ENCODE peak calls at places on chromosomes 13 and 19, in seven cellular contexts. One of them, this sample, is unnamed.

GRCh38 chr19:17648786-17649185 is 39.4 kb downstream of the UNC13A start:
- DNase-seq in tibial nerve: no peak
- DNase-seq in heart right ventricle: no peak
- DNase-seq in tibial artery: no peak
- DNase-seq in transverse colon: no peak
- DNase-seq in lower lobe of right lung: peak
- DNase-seq in heart left ventricle: no peak
- DNase-seq in this sample: no peak

GRCh38 chr13:102948006-102948405 is 102.2 kb downstream of the ERCC5 start:
- DNase-seq in tibial nerve: no peak
- DNase-seq in heart right ventricle: no peak
- DNase-seq in tibial artery: no peak
- DNase-seq in transverse colon: no peak
- DNase-seq in lower lobe of right lung: no peak
- DNase-seq in heart left ventricle: no peak
- DNase-seq in this sample: no peak

GRCh38 chr19:1122972-1123363 is 19.2 kb downstream of the GPX4 start:
- DNase-seq in tibial nerve: no peak
- DNase-seq in heart right ventricle: peak
- DNase-seq in tibial artery: no peak
- DNase-seq in transverse colon: peak
- DNase-seq in lower lobe of right lung: peak
- DNase-seq in heart left ventricle: no peak
- DNase-seq in this sample: peak

GRCh38 chr19:4096049-4096892 is 27.7 kb downstream of the MAP2K2 start:
- DNase-seq in tibial nerve: no peak
- DNase-seq in heart right ventricle: no peak
- DNase-seq in tibial artery: no peak
- DNase-seq in transverse colon: peak
- DNase-seq in lower lobe of right lung: no peak
- DNase-seq in heart left ventricle: no peak
- DNase-seq in this sample: no peak

GRCh38 chr19:2495130-2495641 is 19.3 kb downstream of the GADD45B start:
- DNase-seq in tibial nerve: peak
- DNase-seq in heart right ventricle: peak
- DNase-seq in tibial artery: peak
- DNase-seq in transverse colon: peak
- DNase-seq in lower lobe of right lung: peak
- DNase-seq in heart left ventricle: peak
- DNase-seq in this sample: peak

GRCh38 chr13:59094149-59094548 is 1069.6 kb downstream of the DIAPH3 start:
- DNase-seq in tibial nerve: no peak
- DNase-seq in heart right ventricle: no peak
- DNase-seq in tibial artery: no peak
- DNase-seq in transverse colon: no peak
- DNase-seq in lower lobe of right lung: no peak
- DNase-seq in heart left ventricle: no peak
- DNase-seq in this sample: no peak

GRCh38 chr19:4969292-4969771 is 419 bp downstream of the KDM4B start:
- DNase-seq in tibial nerve: no peak
- DNase-seq in heart right ventricle: no peak
- DNase-seq in tibial artery: no peak
- DNase-seq in transverse colon: no peak
- DNase-seq in lower lobe of right lung: no peak
- DNase-seq in heart left ventricle: no peak
- DNase-seq in this sample: no peak

GRCh38 chr19:40521276-40521675 is 54.5 kb downstream of the SPTBN4 start:
- DNase-seq in tibial nerve: no peak
- DNase-seq in heart right ventricle: no peak
- DNase-seq in tibial artery: no peak
- DNase-seq in transverse colon: no peak
- DNase-seq in lower lobe of right lung: no peak
- DNase-seq in heart left ventricle: no peak
- DNase-seq in this sample: peak

GRCh38 chr13:23656637-23657036 is 86.4 kb downstream of the TNFRSF19 start:
- DNase-seq in tibial nerve: no peak
- DNase-seq in heart right ventricle: no peak
- DNase-seq in tibial artery: no peak
- DNase-seq in transverse colon: no peak
- DNase-seq in lower lobe of right lung: no peak
- DNase-seq in heart left ventricle: peak
- DNase-seq in this sample: peak

GRCh38 chr13:85386424-85386823 is 412.8 kb downstream of the SLITRK6 start:
- DNase-seq in tibial nerve: no peak
- DNase-seq in heart right ventricle: no peak
- DNase-seq in tibial artery: no peak
- DNase-seq in transverse colon: no peak
- DNase-seq in lower lobe of right lung: no peak
- DNase-seq in heart left ventricle: no peak
- DNase-seq in this sample: peak

GRCh38 chr19:31315621-31316011 is 33.6 kb downstream of the TSHZ3 start:
- DNase-seq in tibial nerve: no peak
- DNase-seq in heart right ventricle: no peak
- DNase-seq in tibial artery: no peak
- DNase-seq in transverse colon: no peak
- DNase-seq in lower lobe of right lung: no peak
- DNase-seq in heart left ventricle: no peak
- DNase-seq in this sample: no peak

GRCh38 chr19:31317542-31317941 is 31.7 kb downstream of the TSHZ3 start:
- DNase-seq in tibial nerve: no peak
- DNase-seq in heart right ventricle: no peak
- DNase-seq in tibial artery: no peak
- DNase-seq in transverse colon: no peak
- DNase-seq in lower lobe of right lung: no peak
- DNase-seq in heart left ventricle: no peak
- DNase-seq in this sample: no peak

GRCh38 chr19:31318790-31319189 is 30.4 kb downstream of the TSHZ3 start:
- DNase-seq in tibial nerve: no peak
- DNase-seq in heart right ventricle: no peak
- DNase-seq in tibial artery: no peak
- DNase-seq in transverse colon: no peak
- DNase-seq in lower lobe of right lung: no peak
- DNase-seq in heart left ventricle: no peak
- DNase-seq in this sample: no peak

GRCh38 chr19:31316201-31316951 is 32.9 kb downstream of the TSHZ3 start:
- DNase-seq in tibial nerve: no peak
- DNase-seq in heart right ventricle: no peak
- DNase-seq in tibial artery: peak
- DNase-seq in transverse colon: peak
- DNase-seq in lower lobe of right lung: no peak
- DNase-seq in heart left ventricle: no peak
- DNase-seq in this sample: peak

GRCh38 chr19:31317098-31317497 is 32.1 kb downstream of the TSHZ3 start:
- DNase-seq in tibial nerve: no peak
- DNase-seq in heart right ventricle: no peak
- DNase-seq in tibial artery: no peak
- DNase-seq in transverse colon: no peak
- DNase-seq in lower lobe of right lung: no peak
- DNase-seq in heart left ventricle: no peak
- DNase-seq in this sample: no peak
- H3K27ac ChIP-seq in tibial nerve: no peak
- H3K27ac ChIP-seq in heart right ventricle: peak
- H3K27ac ChIP-seq in tibial artery: no peak
- H3K27ac ChIP-seq in transverse colon: no peak
- H3K27ac ChIP-seq in lower lobe of right lung: no peak
- H3K27ac ChIP-seq in heart left ventricle: peak
- H3K27ac ChIP-seq in this sample: no peak

GRCh38 chr13:42001580-42001979 is 40.7 kb upstream of the VWA8 start:
- DNase-seq in tibial nerve: no peak
- DNase-seq in heart right ventricle: no peak
- DNase-seq in tibial artery: no peak
- DNase-seq in transverse colon: no peak
- DNase-seq in lower lobe of right lung: no peak
- DNase-seq in heart left ventricle: no peak
- DNase-seq in this sample: peak
- H3K27ac ChIP-seq in tibial nerve: no peak
- H3K27ac ChIP-seq in heart right ventricle: no peak
- H3K27ac ChIP-seq in tibial artery: no peak
- H3K27ac ChIP-seq in transverse colon: no peak
- H3K27ac ChIP-seq in lower lobe of right lung: no peak
- H3K27ac ChIP-seq in heart left ventricle: no peak
- H3K27ac ChIP-seq in this sample: peak

DNA sequence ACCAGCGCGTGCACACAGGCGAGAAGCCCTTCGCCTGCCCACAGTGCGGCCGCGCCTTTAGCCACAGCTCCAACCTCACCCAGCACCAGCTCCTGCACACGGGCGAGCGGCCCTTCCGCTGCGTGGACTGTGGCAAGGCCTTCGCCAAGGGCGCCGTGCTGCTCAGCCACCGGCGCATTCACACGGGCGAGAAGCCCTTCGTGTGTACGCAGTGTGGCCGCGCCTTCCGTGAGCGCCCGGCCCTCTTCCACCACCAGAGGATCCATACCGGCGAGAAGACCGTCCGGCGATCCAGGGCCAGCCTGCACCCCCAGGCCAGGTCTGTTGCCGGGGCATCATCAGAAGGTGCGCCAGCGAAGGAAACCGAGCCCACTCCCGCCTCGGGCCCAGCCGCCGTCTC is 4.4 kb upstream of the ZNF446 start:
- DNase-seq in tibial nerve: no peak
- DNase-seq in heart right ventricle: no peak
- DNase-seq in tibial artery: no peak
- DNase-seq in transverse colon: no peak
- DNase-seq in lower lobe of right lung: no peak
- DNase-seq in heart left ventricle: no peak
- DNase-seq in this sample: no peak
- H3K27ac ChIP-seq in tibial nerve: no peak
- H3K27ac ChIP-seq in heart right ventricle: no peak
- H3K27ac ChIP-seq in tibial artery: no peak
- H3K27ac ChIP-seq in transverse colon: no peak
- H3K27ac ChIP-seq in lower lobe of right lung: no peak
- H3K27ac ChIP-seq in heart left ventricle: no peak
- H3K27ac ChIP-seq in this sample: no peak

GRCh38 chr19:19549804-19550453 is 11.9 kb downstream of the CILP2 start:
- DNase-seq in tibial nerve: no peak
- DNase-seq in heart right ventricle: no peak
- DNase-seq in tibial artery: no peak
- DNase-seq in transverse colon: no peak
- DNase-seq in lower lobe of right lung: no peak
- DNase-seq in heart left ventricle: no peak
- DNase-seq in this sample: no peak
- H3K27ac ChIP-seq in tibial nerve: no peak
- H3K27ac ChIP-seq in heart right ventricle: no peak
- H3K27ac ChIP-seq in tibial artery: no peak
- H3K27ac ChIP-seq in transverse colon: no peak
- H3K27ac ChIP-seq in lower lobe of right lung: no peak
- H3K27ac ChIP-seq in heart left ventricle: no peak
- H3K27ac ChIP-seq in this sample: no peak

GRCh38 chr19:51364200-51365106 is 1.7 kb downstream of the ETFB start:
- DNase-seq in tibial nerve: no peak
- DNase-seq in heart right ventricle: no peak
- DNase-seq in tibial artery: no peak
- DNase-seq in transverse colon: no peak
- DNase-seq in lower lobe of right lung: no peak
- DNase-seq in heart left ventricle: no peak
- DNase-seq in this sample: no peak
- H3K27ac ChIP-seq in tibial nerve: no peak
- H3K27ac ChIP-seq in heart right ventricle: peak
- H3K27ac ChIP-seq in tibial artery: peak
- H3K27ac ChIP-seq in transverse colon: peak
- H3K27ac ChIP-seq in lower lobe of right lung: peak
- H3K27ac ChIP-seq in heart left ventricle: no peak
- H3K27ac ChIP-seq in this sample: no peak

DNA sequence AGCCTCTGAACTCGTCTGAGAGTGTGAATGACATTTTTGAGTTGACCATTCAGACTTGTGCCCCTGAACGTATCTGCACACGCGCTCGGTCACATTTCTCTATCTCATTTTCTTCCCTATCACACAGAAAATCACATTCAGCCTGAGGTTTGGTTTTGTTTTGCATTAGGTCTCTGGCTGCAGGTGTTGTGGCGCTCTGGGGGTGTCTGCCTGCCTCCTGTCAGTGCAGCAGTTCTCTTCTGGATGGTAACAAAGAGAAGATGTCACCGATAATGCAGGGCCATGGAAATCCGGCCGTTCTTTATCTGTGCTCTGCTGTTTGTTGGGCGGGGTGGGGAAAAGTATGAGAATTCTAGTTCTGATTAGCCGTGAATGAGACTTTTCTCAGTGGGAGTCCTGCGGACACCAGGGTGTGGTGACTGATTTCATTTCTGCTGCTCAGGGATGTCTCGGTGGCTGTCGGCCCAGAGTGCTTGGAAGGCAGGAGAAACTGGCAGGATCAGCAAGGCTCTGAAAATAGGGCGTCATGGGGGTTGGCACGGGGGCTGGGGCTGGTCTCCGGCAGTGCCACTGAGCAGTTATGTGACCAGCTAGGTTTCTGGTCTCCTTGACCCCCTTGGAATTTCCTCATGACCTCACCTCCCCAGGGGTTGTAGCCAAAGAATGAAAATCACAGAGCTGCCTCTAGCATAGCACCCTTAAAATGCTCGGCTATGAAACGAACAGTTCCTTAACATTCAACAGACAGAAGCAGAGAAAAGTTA is 5.1 kb downstream of the RNF113B start:
- DNase-seq in tibial nerve: peak
- DNase-seq in heart right ventricle: peak
- DNase-seq in tibial artery: peak
- DNase-seq in transverse colon: no peak
- DNase-seq in lower lobe of right lung: no peak
- DNase-seq in heart left ventricle: peak
- DNase-seq in this sample: peak
- H3K27ac ChIP-seq in tibial nerve: no peak
- H3K27ac ChIP-seq in heart right ventricle: peak
- H3K27ac ChIP-seq in tibial artery: peak
- H3K27ac ChIP-seq in transverse colon: peak
- H3K27ac ChIP-seq in lower lobe of right lung: peak
- H3K27ac ChIP-seq in heart left ventricle: peak
- H3K27ac ChIP-seq in this sample: peak

GRCh38 chr13:30882996-30883766 is 22.9 kb upstream of the MEDAG start:
- DNase-seq in tibial nerve: no peak
- DNase-seq in heart right ventricle: no peak
- DNase-seq in tibial artery: no peak
- DNase-seq in transverse colon: no peak
- DNase-seq in lower lobe of right lung: no peak
- DNase-seq in heart left ventricle: no peak
- DNase-seq in this sample: no peak

GRCh38 chr13:30880756-30881155 is 25.3 kb upstream of the MEDAG start:
- DNase-seq in tibial nerve: no peak
- DNase-seq in heart right ventricle: no peak
- DNase-seq in tibial artery: peak
- DNase-seq in transverse colon: no peak
- DNase-seq in lower lobe of right lung: no peak
- DNase-seq in heart left ventricle: no peak
- DNase-seq in this sample: no peak

GRCh38 chr13:30881191-30881651 is 24.9 kb upstream of the MEDAG start:
- DNase-seq in tibial nerve: no peak
- DNase-seq in heart right ventricle: peak
- DNase-seq in tibial artery: peak
- DNase-seq in transverse colon: no peak
- DNase-seq in lower lobe of right lung: no peak
- DNase-seq in heart left ventricle: no peak
- DNase-seq in this sample: no peak

GRCh38 chr13:30881931-30882899 is 23.9 kb upstream of the MEDAG start:
- DNase-seq in tibial nerve: no peak
- DNase-seq in heart right ventricle: no peak
- DNase-seq in tibial artery: no peak
- DNase-seq in transverse colon: no peak
- DNase-seq in lower lobe of right lung: no peak
- DNase-seq in heart left ventricle: no peak
- DNase-seq in this sample: no peak

DNA sequence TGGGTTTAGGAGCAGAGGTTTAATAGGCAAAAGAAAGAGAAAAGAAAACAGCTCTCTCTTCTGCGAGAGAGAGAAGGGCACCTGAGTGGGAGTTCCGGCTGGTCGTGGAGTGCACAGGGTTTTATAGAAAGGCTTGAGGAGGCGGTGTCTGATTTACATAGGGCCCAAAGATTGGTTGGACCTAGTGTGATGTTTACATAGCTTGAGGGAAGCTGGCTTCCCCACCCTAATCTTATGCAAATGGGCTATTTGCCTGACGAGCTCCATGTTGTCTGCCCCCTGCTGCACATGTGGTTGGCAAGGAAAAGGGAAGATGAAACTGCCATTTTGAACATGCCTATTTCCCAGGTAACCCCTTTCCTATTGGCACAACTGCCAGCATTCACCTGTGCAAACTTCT is 21.5 kb upstream of the MEDAG start:
- DNase-seq in tibial nerve: no peak
- DNase-seq in heart right ventricle: no peak
- DNase-seq in tibial artery: no peak
- DNase-seq in transverse colon: no peak
- DNase-seq in lower lobe of right lung: no peak
- DNase-seq in heart left ventricle: no peak
- DNase-seq in this sample: no peak
- H3K27ac ChIP-seq in tibial nerve: no peak
- H3K27ac ChIP-seq in heart right ventricle: no peak
- H3K27ac ChIP-seq in tibial artery: no peak
- H3K27ac ChIP-seq in transverse colon: no peak
- H3K27ac ChIP-seq in lower lobe of right lung: no peak
- H3K27ac ChIP-seq in heart left ventricle: no peak
- H3K27ac ChIP-seq in this sample: no peak

This sample was measured in cardiac muscle cell.